ENCODE peak calls at places on chromosomes 1 and 21, in ten cellular contexts. One of them, this sample, is unnamed. For H3K4me1, the result is how much of the 10 kb centered on the place peaks cover.

GRCh38 chr1:172699695-172700094 is 40.8 kb downstream of the FASLG start:
- DNase-seq in psoas muscle: no peak
- DNase-seq in H1: no peak
- DNase-seq in upper lobe of right lung: no peak
- DNase-seq in cardiac muscle cell: peak
- DNase-seq in PC-9: no peak
- DNase-seq in stomach: no peak
- DNase-seq in heart left ventricle: no peak
- DNase-seq in heart right ventricle: peak
- DNase-seq in fibroblast of lung: peak
- DNase-seq in this sample: no peak

GRCh38 chr1:16075337-16076002 is 2.0 kb upstream of the FAM131C start:
- DNase-seq in psoas muscle: peak
- DNase-seq in H1: no peak
- DNase-seq in upper lobe of right lung: peak
- DNase-seq in cardiac muscle cell: no peak
- DNase-seq in PC-9: no peak
- DNase-seq in stomach: peak
- DNase-seq in heart left ventricle: peak
- DNase-seq in heart right ventricle: peak
- DNase-seq in fibroblast of lung: peak
- DNase-seq in this sample: no peak

GRCh38 chr1:4698911-4699310 is 44.5 kb downstream of the AJAP1 start:
- DNase-seq in psoas muscle: no peak
- DNase-seq in H1: no peak
- DNase-seq in upper lobe of right lung: no peak
- DNase-seq in cardiac muscle cell: no peak
- DNase-seq in PC-9: no peak
- DNase-seq in stomach: no peak
- DNase-seq in heart left ventricle: no peak
- DNase-seq in heart right ventricle: no peak
- DNase-seq in fibroblast of lung: no peak
- DNase-seq in this sample: no peak

GRCh38 chr1:227372662-227373061 is 54.4 kb upstream of the CDC42BPA start:
- DNase-seq in psoas muscle: no peak
- DNase-seq in H1: no peak
- DNase-seq in upper lobe of right lung: no peak
- DNase-seq in cardiac muscle cell: no peak
- DNase-seq in PC-9: no peak
- DNase-seq in stomach: peak
- DNase-seq in heart left ventricle: no peak
- DNase-seq in heart right ventricle: no peak
- DNase-seq in fibroblast of lung: peak
- DNase-seq in this sample: no peak

GRCh38 chr1:226308166-226308722 is 720 bp downstream of the LIN9 start:
- DNase-seq in psoas muscle: no peak
- DNase-seq in H1: no peak
- DNase-seq in upper lobe of right lung: no peak
- DNase-seq in cardiac muscle cell: no peak
- DNase-seq in PC-9: no peak
- DNase-seq in stomach: peak
- DNase-seq in heart left ventricle: peak
- DNase-seq in heart right ventricle: peak
- DNase-seq in fibroblast of lung: no peak
- DNase-seq in this sample: no peak

GRCh38 chr1:70039485-70039884 is 165.9 kb downstream of the LRRC40 start:
- DNase-seq in psoas muscle: no peak
- DNase-seq in H1: no peak
- DNase-seq in upper lobe of right lung: no peak
- DNase-seq in cardiac muscle cell: no peak
- DNase-seq in PC-9: no peak
- DNase-seq in stomach: no peak
- DNase-seq in heart left ventricle: no peak
- DNase-seq in heart right ventricle: no peak
- DNase-seq in fibroblast of lung: no peak
- DNase-seq in this sample: no peak

GRCh38 chr21:27026501-27026900 is 59.6 kb upstream of the ADAMTS5 start:
- DNase-seq in psoas muscle: no peak
- DNase-seq in H1: no peak
- DNase-seq in upper lobe of right lung: no peak
- DNase-seq in cardiac muscle cell: no peak
- DNase-seq in PC-9: no peak
- DNase-seq in stomach: no peak
- DNase-seq in heart left ventricle: no peak
- DNase-seq in heart right ventricle: no peak
- DNase-seq in fibroblast of lung: peak
- DNase-seq in this sample: no peak

GRCh38 chr1:67840449-67840848 is 7.2 kb upstream of the GNG12 start:
- DNase-seq in psoas muscle: no peak
- DNase-seq in H1: no peak
- DNase-seq in upper lobe of right lung: no peak
- DNase-seq in cardiac muscle cell: no peak
- DNase-seq in PC-9: peak
- DNase-seq in stomach: no peak
- DNase-seq in heart left ventricle: no peak
- DNase-seq in heart right ventricle: no peak
- DNase-seq in fibroblast of lung: peak
- DNase-seq in this sample: no peak

GRCh38 chr1:225813250-225813964 is 3.5 kb downstream of the EPHX1 start:
- DNase-seq in psoas muscle: peak
- DNase-seq in H1: no peak
- DNase-seq in upper lobe of right lung: peak
- DNase-seq in cardiac muscle cell: no peak
- DNase-seq in PC-9: peak
- DNase-seq in stomach: peak
- DNase-seq in heart left ventricle: peak
- DNase-seq in heart right ventricle: peak
- DNase-seq in fibroblast of lung: no peak
- DNase-seq in this sample: peak

GRCh38 chr1:153597206-153597605 is 15.7 kb downstream of the S100A16 start:
- DNase-seq in psoas muscle: no peak
- DNase-seq in H1: no peak
- DNase-seq in upper lobe of right lung: no peak
- DNase-seq in cardiac muscle cell: no peak
- DNase-seq in PC-9: no peak
- DNase-seq in stomach: no peak
- DNase-seq in heart left ventricle: no peak
- DNase-seq in heart right ventricle: no peak
- DNase-seq in fibroblast of lung: peak
- DNase-seq in this sample: no peak

GRCh38 chr1:9313576-9313975 is 20.9 kb downstream of the SPSB1 start:
- DNase-seq in psoas muscle: no peak
- DNase-seq in H1: no peak
- DNase-seq in upper lobe of right lung: no peak
- DNase-seq in cardiac muscle cell: no peak
- DNase-seq in PC-9: no peak
- DNase-seq in stomach: no peak
- DNase-seq in heart left ventricle: no peak
- DNase-seq in heart right ventricle: no peak
- DNase-seq in fibroblast of lung: no peak
- DNase-seq in this sample: no peak

GRCh38 chr1:180912801-180913616 is at the start of gene KIAA1614:
- DNase-seq in psoas muscle: peak
- DNase-seq in H1: peak
- DNase-seq in upper lobe of right lung: peak
- DNase-seq in cardiac muscle cell: peak
- DNase-seq in PC-9: no peak
- DNase-seq in stomach: no peak
- DNase-seq in heart left ventricle: peak
- DNase-seq in heart right ventricle: peak
- DNase-seq in fibroblast of lung: peak
- DNase-seq in this sample: no peak

GRCh38 chr1:204307334-204307883 is 52.3 kb downstream of the PLEKHA6 start:
- DNase-seq in psoas muscle: no peak
- DNase-seq in H1: peak
- DNase-seq in upper lobe of right lung: peak
- DNase-seq in cardiac muscle cell: peak
- DNase-seq in PC-9: no peak
- DNase-seq in stomach: peak
- DNase-seq in heart left ventricle: peak
- DNase-seq in heart right ventricle: no peak
- DNase-seq in fibroblast of lung: peak
- DNase-seq in this sample: no peak

GRCh38 chr21:35672313-35672712 is 388.0 kb downstream of the SETD4 start:
- DNase-seq in psoas muscle: no peak
- DNase-seq in H1: no peak
- DNase-seq in upper lobe of right lung: no peak
- DNase-seq in cardiac muscle cell: no peak
- DNase-seq in PC-9: no peak
- DNase-seq in stomach: no peak
- DNase-seq in heart left ventricle: no peak
- DNase-seq in heart right ventricle: no peak
- DNase-seq in fibroblast of lung: no peak
- DNase-seq in this sample: no peak

GRCh38 chr1:150572918-150573647 is 6.3 kb downstream of the MCL1 start:
- DNase-seq in psoas muscle: no peak
- DNase-seq in H1: no peak
- DNase-seq in upper lobe of right lung: no peak
- DNase-seq in cardiac muscle cell: no peak
- DNase-seq in PC-9: no peak
- DNase-seq in stomach: no peak
- DNase-seq in heart left ventricle: no peak
- DNase-seq in heart right ventricle: no peak
- DNase-seq in fibroblast of lung: no peak
- DNase-seq in this sample: no peak
- H3K4me3 ChIP-seq in psoas muscle: peak
- H3K4me3 ChIP-seq in H1: peak
- H3K4me3 ChIP-seq in upper lobe of right lung: peak
- H3K4me3 ChIP-seq in cardiac muscle cell: no peak
- H3K4me3 ChIP-seq in PC-9: peak
- H3K4me3 ChIP-seq in stomach: peak
- H3K4me3 ChIP-seq in heart left ventricle: peak
- H3K4me3 ChIP-seq in heart right ventricle: peak
- H3K4me3 ChIP-seq in fibroblast of lung: no peak
- H3K4me3 ChIP-seq in this sample: peak

GRCh38 chr1:177216587-177217202 is 45.9 kb downstream of the BRINP2 start:
- DNase-seq in psoas muscle: no peak
- DNase-seq in H1: no peak
- DNase-seq in upper lobe of right lung: no peak
- DNase-seq in cardiac muscle cell: no peak
- DNase-seq in PC-9: no peak
- DNase-seq in stomach: no peak
- DNase-seq in heart left ventricle: no peak
- DNase-seq in heart right ventricle: no peak
- DNase-seq in fibroblast of lung: no peak
- DNase-seq in this sample: no peak

GRCh38 chr1:177223359-177223758 is 52.6 kb downstream of the BRINP2 start:
- DNase-seq in psoas muscle: no peak
- DNase-seq in H1: no peak
- DNase-seq in upper lobe of right lung: no peak
- DNase-seq in cardiac muscle cell: no peak
- DNase-seq in PC-9: no peak
- DNase-seq in stomach: no peak
- DNase-seq in heart left ventricle: no peak
- DNase-seq in heart right ventricle: no peak
- DNase-seq in fibroblast of lung: no peak
- DNase-seq in this sample: no peak

DNA sequence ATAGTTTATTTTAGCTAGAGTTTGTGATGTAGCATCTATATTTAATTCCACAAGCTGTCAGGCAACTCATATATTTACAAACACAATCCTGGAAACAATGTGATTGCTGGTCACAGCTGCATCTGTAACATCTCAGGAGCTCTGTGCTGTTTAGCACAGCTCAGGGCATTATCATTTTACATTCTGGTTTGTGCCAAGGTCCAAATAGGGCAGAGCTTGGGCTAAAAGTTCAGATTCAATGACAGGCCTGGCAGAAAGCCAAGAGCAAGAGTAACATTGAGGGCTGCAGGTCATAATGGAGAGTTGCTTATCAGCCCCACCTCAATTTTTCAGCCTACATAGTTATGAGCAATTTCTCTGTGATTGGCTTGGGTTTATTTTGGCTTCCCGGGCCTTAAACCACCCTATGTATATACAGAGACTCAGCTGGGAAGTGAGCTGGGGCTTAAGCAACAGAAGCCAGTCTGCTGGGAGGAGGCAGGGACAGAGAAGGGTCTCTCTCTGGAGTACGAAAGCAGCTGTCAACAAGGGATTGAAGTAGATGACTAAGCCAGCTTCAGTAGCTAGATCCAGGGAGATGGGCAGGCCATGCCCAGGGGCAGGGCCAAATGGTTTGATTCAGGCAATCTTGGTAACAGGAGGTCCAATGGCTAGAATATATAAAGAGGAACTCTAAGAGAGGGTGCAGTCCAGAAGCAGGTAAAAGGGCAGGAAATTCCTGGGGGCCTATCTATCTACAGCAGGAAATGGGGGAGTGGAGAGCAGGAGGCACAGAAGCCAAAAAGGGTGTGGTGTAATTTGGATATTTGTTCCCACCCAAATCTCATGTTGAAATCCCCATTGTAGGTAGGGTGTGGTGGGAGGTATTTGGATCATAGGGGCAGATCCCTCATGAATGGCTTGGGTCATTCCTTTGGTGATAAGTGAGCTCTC is 49.0 kb downstream of the BRINP2 start:
- DNase-seq in psoas muscle: no peak
- DNase-seq in H1: no peak
- DNase-seq in upper lobe of right lung: no peak
- DNase-seq in cardiac muscle cell: peak
- DNase-seq in PC-9: no peak
- DNase-seq in stomach: no peak
- DNase-seq in heart left ventricle: no peak
- DNase-seq in heart right ventricle: no peak
- DNase-seq in fibroblast of lung: peak
- DNase-seq in this sample: no peak
- H3K27ac ChIP-seq in psoas muscle: no peak
- H3K27ac ChIP-seq in H1: no peak
- H3K27ac ChIP-seq in upper lobe of right lung: no peak
- H3K27ac ChIP-seq in cardiac muscle cell: peak
- H3K27ac ChIP-seq in PC-9: no peak
- H3K27ac ChIP-seq in stomach: no peak
- H3K27ac ChIP-seq in heart left ventricle: no peak
- H3K27ac ChIP-seq in heart right ventricle: no peak
- H3K27ac ChIP-seq in fibroblast of lung: no peak
- H3K27ac ChIP-seq in this sample: no peak

GRCh38 chr1:58993403-58993802 is 209.6 kb upstream of the JUN start:
- DNase-seq in psoas muscle: no peak
- DNase-seq in H1: no peak
- DNase-seq in upper lobe of right lung: no peak
- DNase-seq in cardiac muscle cell: no peak
- DNase-seq in PC-9: no peak
- DNase-seq in stomach: no peak
- DNase-seq in heart left ventricle: no peak
- DNase-seq in heart right ventricle: no peak
- DNase-seq in fibroblast of lung: no peak
- DNase-seq in this sample: no peak
- H3K4me1 ChIP-seq in psoas muscle: under half
- H3K4me1 ChIP-seq in H1: under half
- H3K4me1 ChIP-seq in upper lobe of right lung: under half
- H3K4me1 ChIP-seq in cardiac muscle cell: under half
- H3K4me1 ChIP-seq in PC-9: under half
- H3K4me1 ChIP-seq in stomach: under half
- H3K4me1 ChIP-seq in heart left ventricle: under half
- H3K4me1 ChIP-seq in heart right ventricle: under half
- H3K4me1 ChIP-seq in fibroblast of lung: under half
- H3K4me1 ChIP-seq in this sample: under half

GRCh38 chr1:62612770-62613169 is 15.4 kb downstream of the ANGPTL3 start:
- DNase-seq in psoas muscle: no peak
- DNase-seq in H1: no peak
- DNase-seq in upper lobe of right lung: no peak
- DNase-seq in cardiac muscle cell: no peak
- DNase-seq in PC-9: no peak
- DNase-seq in stomach: no peak
- DNase-seq in heart left ventricle: no peak
- DNase-seq in heart right ventricle: no peak
- DNase-seq in fibroblast of lung: no peak
- DNase-seq in this sample: no peak
- H3K4me3 ChIP-seq in psoas muscle: no peak
- H3K4me3 ChIP-seq in H1: no peak
- H3K4me3 ChIP-seq in upper lobe of right lung: no peak
- H3K4me3 ChIP-seq in cardiac muscle cell: no peak
- H3K4me3 ChIP-seq in PC-9: no peak
- H3K4me3 ChIP-seq in stomach: no peak
- H3K4me3 ChIP-seq in heart left ventricle: no peak
- H3K4me3 ChIP-seq in heart right ventricle: no peak
- H3K4me3 ChIP-seq in fibroblast of lung: no peak
- H3K4me3 ChIP-seq in this sample: no peak